ENCODE peak calls at places on chromosomes 13 and 19, in ten cellular contexts. W is A549, T is tibial nerve, E is testis, I is uterus, O is Peyer's patch, V is body of pancreas, H is endothelial cell of umbilical vein, S is IMR-90, L is sigmoid colon. Y is an unnamed sample.

GRCh38 chr13:113635709-113636108 is 22.3 kb downstream of the ATP4B start:
- DNase-seq in W (no peak), T (no peak), E (no peak), I (no peak), O (no peak), V (no peak), H (no peak), S (no peak), L (peak), Y (peak)

GRCh38 chr19:5789886-5790572 is 934 bp downstream of the DUS3L start:
- DNase-seq in W (no peak), T (no peak), E (no peak), I (no peak), O (no peak), V (no peak), H (no peak), S (no peak), L (peak), Y (no peak)

GRCh38 chr19:947707-948533 is 22.1 kb downstream of the ARID3A start:
- DNase-seq in W (no peak), T (peak), E (peak), I (peak), O (peak), V (no peak), H (no peak), S (no peak), L (peak), Y (no peak)

GRCh38 chr13:62088155-62088554 is 672.5 kb upstream of the PCDH20 start:
- DNase-seq in W (no peak), T (no peak), E (no peak), I (no peak), O (no peak), V (no peak), H (no peak), S (no peak), L (no peak), Y (no peak)

GRCh38 chr19:6723108-6723618 is 2.7 kb upstream of the C3 start:
- DNase-seq in W (peak), T (peak), E (peak), I (peak), O (no peak), V (peak), H (no peak), S (peak), L (peak), Y (peak)

GRCh38 chr19:41362143-41362847 is 1.7 kb downstream of the B9D2 start:
- DNase-seq in W (peak), T (no peak), E (no peak), I (no peak), O (no peak), V (no peak), H (no peak), S (no peak), L (no peak), Y (no peak)

GRCh38 chr13:51026016-51026415 is 85.1 kb downstream of the C13orf42 start:
- DNase-seq in W (no peak), T (no peak), E (no peak), I (no peak), O (no peak), V (no peak), H (no peak), S (no peak), L (no peak), Y (no peak)

GRCh38 chr19:44824758-44825157 is 15.9 kb downstream of the BCAM start:
- DNase-seq in W (no peak), T (no peak), E (no peak), I (no peak), O (no peak), V (peak), H (peak), S (no peak), L (no peak), Y (no peak)

GRCh38 chr13:26423634-26424033 is 133.8 kb upstream of the WASF3 start:
- DNase-seq in W (no peak), T (no peak), E (no peak), I (peak), O (no peak), V (no peak), H (no peak), S (peak), L (peak), Y (no peak)

GRCh38 chr19:44879309-44880065 is 11.6 kb upstream of the TOMM40 start:
- DNase-seq in W (no peak), T (no peak), E (no peak), I (no peak), O (no peak), V (no peak), H (no peak), S (no peak), L (no peak), Y (no peak)

GRCh38 chr13:48315981-48316380 is 12.4 kb downstream of the RB1 start:
- DNase-seq in W (no peak), T (no peak), E (no peak), I (no peak), O (no peak), V (no peak), H (no peak), S (no peak), L (no peak), Y (no peak)

GRCh38 chr19:1848399-1849131 is at the start of gene REXO1:
- DNase-seq in W (peak), T (peak), E (peak), I (peak), O (peak), V (peak), H (peak), S (peak), L (peak), Y (peak)

GRCh38 chr13:111914241-111915103 is 152.5 kb upstream of the SOX1 start:
- DNase-seq in W (no peak), T (no peak), E (no peak), I (no peak), O (peak), V (peak), H (no peak), S (no peak), L (peak), Y (no peak)

GRCh38 chr19:52778811-52779210 is 7.8 kb downstream of the ZNF600 start:
- DNase-seq in W (no peak), T (no peak), E (no peak), I (no peak), O (no peak), V (no peak), H (no peak), S (peak), L (no peak), Y (no peak)

GRCh38 chr13:77516342-77516789 is 19.1 kb upstream of the SCEL start:
- DNase-seq in W (no peak), T (no peak), E (no peak), I (no peak), O (no peak), V (no peak), H (peak), S (peak), L (no peak), Y (no peak)

GRCh38 chr13:87322386-87322785 is 348.8 kb upstream of the SLITRK5 start:
- DNase-seq in W (no peak), T (no peak), E (no peak), I (no peak), O (no peak), V (no peak), H (no peak), S (no peak), L (no peak), Y (no peak)

GRCh38 chr19:51407631-51408131 is 9.8 kb downstream of the SIGLEC10 start:
- DNase-seq in W (peak), T (no peak), E (peak), I (no peak), O (peak), V (peak), H (peak), S (peak), L (no peak), Y (no peak)

GRCh38 chr13:48232420-48233096 is 448 bp upstream of the ITM2B start:
- DNase-seq in W (peak), T (no peak), E (no peak), I (peak), O (no peak), V (no peak), H (peak), S (no peak), L (peak), Y (no peak)

GRCh38 chr13:97240789-97241734 is 18.9 kb downstream of the MBNL2 start:
- DNase-seq in W (no peak), T (no peak), E (no peak), I (no peak), O (no peak), V (no peak), H (peak), S (no peak), L (no peak), Y (no peak)

GRCh38 chr13:97238432-97238831 is 16.3 kb downstream of the MBNL2 start:
- DNase-seq in W (no peak), T (no peak), E (no peak), I (no peak), O (no peak), V (no peak), H (no peak), S (no peak), L (no peak), Y (no peak)

GRCh38 chr13:97239943-97240788 is 18.0 kb downstream of the MBNL2 start:
- DNase-seq in W (no peak), T (no peak), E (no peak), I (no peak), O (no peak), V (no peak), H (no peak), S (no peak), L (no peak), Y (no peak)

GRCh38 chr13:97238883-97239282 is 16.8 kb downstream of the MBNL2 start:
- DNase-seq in W (no peak), T (no peak), E (no peak), I (no peak), O (no peak), V (no peak), H (no peak), S (no peak), L (no peak), Y (no peak)

GRCh38 chr13:97239306-97239705 is 17.2 kb downstream of the MBNL2 start:
- DNase-seq in W (no peak), T (no peak), E (no peak), I (no peak), O (no peak), V (no peak), H (no peak), S (no peak), L (no peak), Y (no peak)
- H3K27ac ChIP-seq in W (peak), T (peak), E (no peak), I (peak), O (peak), V (no peak), H (peak), S (no peak), L (peak), Y (peak)

GRCh38 chr19:17445526-17446165 is 2.8 kb downstream of the TMEM221 start:
- DNase-seq in W (no peak), T (no peak), E (no peak), I (no peak), O (no peak), V (no peak), H (no peak), S (no peak), L (no peak), Y (no peak)

GRCh38 chr19:17448190-17448967 is at the start of gene TMEM221:
- DNase-seq in W (peak), T (peak), E (peak), I (peak), O (peak), V (peak), H (no peak), S (no peak), L (peak), Y (no peak)

GRCh38 chr19:17450264-17451075 is 2.0 kb upstream of the TMEM221 start:
- DNase-seq in W (peak), T (no peak), E (no peak), I (no peak), O (no peak), V (no peak), H (no peak), S (no peak), L (no peak), Y (no peak)

GRCh38 chr19:17451820-17452219 is 3.4 kb upstream of the TMEM221 start:
- DNase-seq in W (no peak), T (no peak), E (no peak), I (no peak), O (no peak), V (no peak), H (no peak), S (no peak), L (no peak), Y (no peak)

GRCh38 chr19:17447704-17448189 is 721 bp downstream of the TMEM221 start:
- DNase-seq in W (no peak), T (no peak), E (no peak), I (no peak), O (no peak), V (no peak), H (no peak), S (no peak), L (no peak), Y (no peak)
- H3K4me3 ChIP-seq in W (peak), T (no peak), E (no peak), I (no peak), O (peak), V (no peak), H (no peak), S (peak), L (peak), Y (peak)

GRCh38 chr19:55062735-55063491 is at the start of gene RDH13:
- DNase-seq in W (peak), T (peak), E (peak), I (peak), O (peak), V (peak), H (peak), S (peak), L (peak), Y (peak)
- TF ChIP-seq POLR2A in W (peak), T (no peak), E (no peak), I (peak), O (peak), V (peak), H (no peak), S (no peak), L (peak), Y (no peak)

GRCh38 chr19:18969953-18970659 is 29.1 kb upstream of the HOMER3 start:
- DNase-seq in W (peak), T (no peak), E (no peak), I (no peak), O (no peak), V (no peak), H (no peak), S (no peak), L (no peak), Y (no peak)

GRCh38 chr19:18972301-18972831 is 31.3 kb upstream of the HOMER3 start:
- DNase-seq in W (no peak), T (no peak), E (peak), I (no peak), O (no peak), V (no peak), H (peak), S (peak), L (no peak), Y (no peak)

GRCh38 chr19:18975011-18975410 is 34.0 kb upstream of the HOMER3 start:
- DNase-seq in W (no peak), T (no peak), E (no peak), I (no peak), O (no peak), V (no peak), H (no peak), S (peak), L (no peak), Y (no peak)

GRCh38 chr19:18975864-18976263 is 34.8 kb upstream of the HOMER3 start:
- DNase-seq in W (no peak), T (no peak), E (no peak), I (no peak), O (no peak), V (no peak), H (no peak), S (no peak), L (no peak), Y (no peak)

GRCh38 chr19:18972851-18973250 is 31.8 kb upstream of the HOMER3 start:
- DNase-seq in W (no peak), T (no peak), E (no peak), I (no peak), O (no peak), V (no peak), H (peak), S (no peak), L (no peak), Y (no peak)
- H3K27ac ChIP-seq in W (peak), T (peak), E (peak), I (no peak), O (no peak), V (no peak), H (peak), S (no peak), L (peak), Y (no peak)

GRCh38 chr19:12841094-12841493 is 2.8 kb downstream of the MAST1 start:
- DNase-seq in W (no peak), T (no peak), E (peak), I (no peak), O (no peak), V (peak), H (no peak), S (peak), L (no peak), Y (no peak)
- H3K4me3 ChIP-seq in W (no peak), T (no peak), E (peak), I (no peak), O (no peak), V (no peak), H (no peak), S (peak), L (no peak), Y (peak)

GRCh38 chr13:24249586-24249985 is 59.8 kb upstream of the C1QTNF9 start:
- DNase-seq in W (no peak), T (no peak), E (no peak), I (no peak), O (no peak), V (no peak), H (no peak), S (no peak), L (peak), Y (no peak)

GRCh38 chr13:24254151-24254810 is 55.1 kb upstream of the C1QTNF9 start:
- DNase-seq in W (no peak), T (no peak), E (no peak), I (no peak), O (no peak), V (no peak), H (no peak), S (no peak), L (peak), Y (no peak)

GRCh38 chr13:24252136-24252535 is 57.2 kb upstream of the C1QTNF9 start:
- DNase-seq in W (no peak), T (no peak), E (no peak), I (no peak), O (no peak), V (no peak), H (no peak), S (no peak), L (no peak), Y (no peak)

GRCh38 chr13:24253520-24254150 is 55.7 kb upstream of the C1QTNF9 start:
- DNase-seq in W (no peak), T (no peak), E (no peak), I (no peak), O (no peak), V (no peak), H (no peak), S (no peak), L (peak), Y (no peak)

GRCh38 chr13:24251525-24251924 is 57.9 kb upstream of the C1QTNF9 start:
- DNase-seq in W (no peak), T (no peak), E (no peak), I (no peak), O (peak), V (no peak), H (no peak), S (no peak), L (peak), Y (no peak)
- TF ChIP-seq POLR2A in W (no peak), T (no peak), E (no peak), I (no peak), O (no peak), V (no peak), H (no peak), S (no peak), L (no peak), Y (no peak)

Y was measured in breast epithelium.